ENCODE peak calls at places on chromosome 11, in nine cellular contexts. Z is A549; L is Jurkat, Clone E6-1; D is small intestine; U is A673; Q is NB4; K is H1; T is IMR-90; M is GM23248. S is an unnamed sample.

GRCh38 chr11:72624496-72625201 is 49.6 kb downstream of the PDE2A start:
- DNase-seq in U (no peak), D (no peak), L (no peak), Z (no peak), K (no peak), M (peak; percentile 42), Q (no peak), T (no peak), S (no peak)

GRCh38 chr11:69704508-69705245 is 855 bp upstream of the FGF19 start:
- DNase-seq in U (peak; percentile 94), M (peak; percentile 51), L (no peak), Z (peak; percentile 46), T (no peak), Q (no peak), K (peak; percentile 96), D (no peak), S (no peak)

GRCh38 chr11:77590194-77590591 is 440 bp downstream of the AQP11 start:
- DNase-seq in U (peak; percentile 18), D (peak; percentile 76), Q (peak; percentile 15), L (no peak), T (peak; percentile 46), K (no peak), M (peak; percentile 66), Z (peak; percentile 57), S (peak; percentile 59)

GRCh38 chr11:93751001-93751400 is 9.5 kb downstream of the C11orf54 start:
- DNase-seq in L (no peak), M (no peak), T (no peak), U (no peak), D (no peak), K (no peak), Z (no peak), Q (no peak), S (no peak)

GRCh38 chr11:68550485-68550817 is 89.9 kb downstream of the PPP6R3 start:
- DNase-seq in U (no peak), Z (no peak), L (no peak), Q (peak; percentile 69), K (no peak), D (no peak), M (peak; percentile 63), T (peak; percentile 21), S (peak; percentile 29)

GRCh38 chr11:128709402-128709801 is 15.5 kb downstream of the FLI1 start:
- DNase-seq in L (no peak), K (no peak), Q (no peak), D (no peak), T (peak; percentile 98), M (peak; percentile 82), U (peak; percentile 72), Z (no peak), S (peak; percentile 71)

GRCh38 chr11:111183706-111184105 is 61.8 kb upstream of the POU2AF2 start:
- DNase-seq in Z (peak; percentile 7), M (peak; percentile 67), L (no peak), D (no peak), Q (no peak), K (no peak), U (no peak), T (peak; percentile 42), S (peak; percentile 38)

GRCh38 chr11:46637546-46637945 is 20.2 kb downstream of the ATG13 start:
- DNase-seq in K (no peak), D (no peak), U (no peak), M (no peak), T (no peak), Z (no peak), L (no peak), Q (no peak), S (no peak)

GRCh38 chr11:110339456-110339855 is 43.0 kb upstream of the RDX start:
- DNase-seq in K (no peak), Z (no peak), T (no peak), M (no peak), L (no peak), D (no peak), Q (no peak), U (no peak), S (no peak)

GRCh38 chr11:116931206-116931953 is 94.0 kb upstream of the APOA1 start:
- DNase-seq in Q (peak; percentile 56), U (peak; percentile 65), D (peak; percentile 32), T (peak; percentile 53), L (peak; percentile 48), M (peak; percentile 46), Z (peak; percentile 56), K (no peak), S (peak; percentile 13)

GRCh38 chr11:108984021-108984420 is 319.2 kb downstream of the DDX10 start:
- DNase-seq in D (no peak), T (no peak), M (peak; percentile 19), U (no peak), Q (no peak), K (no peak), Z (no peak), L (no peak), S (no peak)

GRCh38 chr11:103988595-103988969 is 47.9 kb upstream of the DDI1 start:
- DNase-seq in Q (no peak), K (no peak), L (no peak), M (peak; percentile 54), T (peak; percentile 85), U (no peak), Z (no peak), D (no peak), S (peak; percentile 70)

GRCh38 chr11:111730871-111731591 is 35.2 kb downstream of the PPP2R1B start:
- DNase-seq in T (no peak), M (peak; percentile 51), Q (no peak), U (no peak), Z (peak; percentile 62), L (no peak), K (no peak), D (peak; percentile 46), S (no peak)

GRCh38 chr11:43316451-43316850 is 4.7 kb downstream of the API5 start:
- DNase-seq in T (peak; percentile 13), U (no peak), M (peak; percentile 23), K (no peak), Q (peak; percentile 24), Z (no peak), L (peak; percentile 85), D (no peak), S (no peak)

GRCh38 chr11:68946416-68947090 is 34.2 kb downstream of the MRGPRD start:
- DNase-seq in T (peak; percentile 89), K (no peak), U (no peak), D (no peak), Q (no peak), M (peak; percentile 93), Z (peak; percentile 33), L (no peak), S (peak; percentile 82)

GRCh38 chr11:128437137-128437536 is 150.2 kb downstream of the ETS1 start:
- DNase-seq in L (no peak), Z (no peak), D (no peak), K (no peak), U (no peak), M (peak; percentile 67), T (peak; percentile 79), Q (no peak), S (peak; percentile 53)

GRCh38 chr11:19953909-19954308 is 206.4 kb downstream of the DBX1 start:
- DNase-seq in D (peak; percentile 15), Z (peak; percentile 81), T (peak; percentile 91), L (no peak), Q (peak; percentile 31), U (peak; percentile 3), K (no peak), M (peak; percentile 84), S (peak; percentile 88)

GRCh38 chr11:282630-283360 is 4.6 kb downstream of the NLRP6 start:
- DNase-seq in L (no peak), T (no peak), M (no peak), K (peak; percentile 43), U (no peak), Z (no peak), D (peak; percentile 69), Q (no peak), S (no peak)

GRCh38 chr11:280762-281485 is 2.7 kb downstream of the NLRP6 start:
- DNase-seq in D (peak; percentile 36), Q (no peak), U (no peak), Z (peak; percentile 37), L (no peak), K (peak; percentile 48), T (no peak), M (peak; percentile 20), S (no peak)

GRCh38 chr11:281486-282161 is 3.4 kb downstream of the NLRP6 start:
- DNase-seq in Q (no peak), U (no peak), L (no peak), Z (no peak), M (no peak), T (no peak), K (peak; percentile 48), D (peak; percentile 5), S (no peak)

GRCh38 chr11:283405-284080 is 5.3 kb downstream of the NLRP6 start:
- DNase-seq in L (no peak), Q (no peak), Z (no peak), K (peak; percentile 33), D (peak; percentile 24), U (no peak), T (no peak), M (no peak), S (no peak)

DNA sequence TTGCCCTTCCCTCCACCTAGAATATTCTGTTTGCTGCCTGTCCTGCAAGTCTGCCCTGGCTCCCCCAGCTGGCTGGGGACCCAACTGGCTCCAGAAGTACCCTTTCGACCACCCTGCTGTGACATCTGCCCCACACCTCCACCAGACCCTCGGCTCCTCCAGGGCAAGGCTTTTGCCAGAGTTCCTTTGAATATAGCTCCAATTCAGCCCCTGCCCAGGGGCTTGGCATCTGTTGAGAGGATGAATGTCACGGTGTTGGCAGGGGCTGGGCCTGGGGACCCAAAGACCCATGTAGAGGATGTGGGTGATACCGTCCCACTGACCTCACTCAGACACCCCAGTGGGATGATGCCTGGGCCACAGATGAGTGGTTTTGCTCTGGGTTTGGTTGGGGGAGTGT is 4.0 kb downstream of the NLRP6 start:
- DNase-seq in D (peak; percentile 5), K (peak; percentile 41), L (no peak), T (no peak), Q (no peak), M (no peak), Z (no peak), U (no peak), S (no peak)
- H3K4me3 ChIP-seq in D (no peak overlapping the region), K (no peak overlapping the region), L (no peak overlapping the region), T (no peak overlapping the region), Q (no peak overlapping the region), M (no peak overlapping the region), Z (no peak overlapping the region), U (no peak overlapping the region), S (no peak overlapping the region)

GRCh38 chr11:32435152-32435480 is 223 bp downstream of the WT1 start:
- DNase-seq in Z (peak; percentile 45), L (no peak), D (no peak), U (peak; percentile 79), M (no peak), T (no peak), K (peak; percentile 62), Q (no peak), S (no peak)
- H3K4me3 ChIP-seq in Z (peak overlapping the region; percentile 70), L (no peak overlapping the region), D (no peak overlapping the region), U (peak overlapping the region; percentile 41), M (no peak overlapping the region), T (no peak overlapping the region), K (peak overlapping the region; percentile 29), Q (peak overlapping the region; percentile 99), S (no peak overlapping the region)

GRCh38 chr11:126999366-126999765 is 1.2 kb downstream of the KIRREL3 start:
- DNase-seq in K (no peak), T (no peak), Z (no peak), D (no peak), U (no peak), L (no peak), M (no peak), Q (no peak), S (no peak)
- H3K4me3 ChIP-seq in K (no peak overlapping the region), T (peak overlapping the region; percentile 88), Z (peak overlapping the region; percentile 64), D (no peak overlapping the region), U (no peak overlapping the region), L (no peak overlapping the region), M (peak overlapping the region; percentile 90), Q (no peak overlapping the region), S (no peak overlapping the region)

GRCh38 chr11:8907116-8907515 is 3.9 kb upstream of the AKIP1 start:
- DNase-seq in L (no peak), T (no peak), K (no peak), Q (no peak), M (no peak), Z (no peak), U (no peak), D (no peak), S (no peak)
- H3K4me3 ChIP-seq in L (no peak overlapping the region), T (no peak overlapping the region), K (no peak overlapping the region), Q (no peak overlapping the region), M (no peak overlapping the region), Z (no peak overlapping the region), U (no peak overlapping the region), D (no peak overlapping the region), S (no peak overlapping the region)